ENCODE peak calls at places on chromosomes 1 and 21, in ten cellular contexts. One of them, this sample, is unnamed.
A peak's percentile ranks its signal among the peaks of the same experiment; 100 is the strongest.

GRCh38 chr1:201153474-201154388 is 543 bp downstream of the TMEM9 start:
- DNase-seq in NB4: no peak
- DNase-seq in A549: peak; percentile 83
- DNase-seq in IMR-90: peak; percentile 18
- DNase-seq in Peyer's patch: no peak
- DNase-seq in ovary: no peak
- DNase-seq in uterus: no peak
- DNase-seq in esophagus muscularis mucosa: no peak
- DNase-seq in body of pancreas: no peak
- DNase-seq in heart left ventricle: no peak
- DNase-seq in this sample: no peak

GRCh38 chr1:114620419-114620818 is 39.0 kb upstream of the BCAS2 start:
- DNase-seq in body of pancreas: no peak
- DNase-seq in uterus: no peak
- DNase-seq in heart left ventricle: no peak
- DNase-seq in ovary: no peak
- DNase-seq in A549: no peak
- DNase-seq in IMR-90: no peak
- DNase-seq in Peyer's patch: no peak
- DNase-seq in esophagus muscularis mucosa: no peak
- DNase-seq in NB4: no peak
- DNase-seq in this sample: no peak

GRCh38 chr1:109312246-109312645 is 5.4 kb upstream of the MYBPHL start:
- DNase-seq in NB4: no peak
- DNase-seq in heart left ventricle: no peak
- DNase-seq in body of pancreas: no peak
- DNase-seq in ovary: no peak
- DNase-seq in esophagus muscularis mucosa: no peak
- DNase-seq in A549: no peak
- DNase-seq in IMR-90: no peak
- DNase-seq in Peyer's patch: no peak
- DNase-seq in uterus: no peak
- DNase-seq in this sample: no peak

GRCh38 chr1:17540255-17541001 is 930 bp downstream of the ARHGEF10L start:
- DNase-seq in NB4: no peak
- DNase-seq in uterus: peak; percentile 80
- DNase-seq in A549: no peak
- DNase-seq in body of pancreas: peak; percentile 40
- DNase-seq in esophagus muscularis mucosa: no peak
- DNase-seq in heart left ventricle: peak; percentile 68
- DNase-seq in ovary: peak; percentile 68
- DNase-seq in Peyer's patch: no peak
- DNase-seq in IMR-90: no peak
- DNase-seq in this sample: no peak

GRCh38 chr1:232316864-232317263 is 313.1 kb downstream of the SIPA1L2 start:
- DNase-seq in uterus: no peak
- DNase-seq in Peyer's patch: no peak
- DNase-seq in body of pancreas: no peak
- DNase-seq in A549: no peak
- DNase-seq in heart left ventricle: no peak
- DNase-seq in NB4: no peak
- DNase-seq in IMR-90: peak; percentile 4
- DNase-seq in esophagus muscularis mucosa: no peak
- DNase-seq in ovary: no peak
- DNase-seq in this sample: no peak

GRCh38 chr1:172220376-172220775 is 200.1 kb upstream of the C1orf105 start:
- DNase-seq in uterus: no peak
- DNase-seq in A549: no peak
- DNase-seq in NB4: no peak
- DNase-seq in Peyer's patch: no peak
- DNase-seq in esophagus muscularis mucosa: no peak
- DNase-seq in IMR-90: no peak
- DNase-seq in body of pancreas: no peak
- DNase-seq in heart left ventricle: no peak
- DNase-seq in ovary: no peak
- DNase-seq in this sample: no peak

GRCh38 chr1:207418336-207418735 is 35.8 kb upstream of the CR2 start:
- DNase-seq in NB4: peak; percentile 14
- DNase-seq in Peyer's patch: no peak
- DNase-seq in ovary: no peak
- DNase-seq in body of pancreas: no peak
- DNase-seq in uterus: no peak
- DNase-seq in esophagus muscularis mucosa: no peak
- DNase-seq in A549: no peak
- DNase-seq in heart left ventricle: no peak
- DNase-seq in IMR-90: no peak
- DNase-seq in this sample: no peak

GRCh38 chr1:111172463-111172862 is 28.0 kb downstream of the DENND2D start:
- DNase-seq in Peyer's patch: no peak
- DNase-seq in ovary: no peak
- DNase-seq in NB4: no peak
- DNase-seq in uterus: no peak
- DNase-seq in A549: no peak
- DNase-seq in esophagus muscularis mucosa: no peak
- DNase-seq in body of pancreas: no peak
- DNase-seq in IMR-90: no peak
- DNase-seq in heart left ventricle: no peak
- DNase-seq in this sample: no peak

GRCh38 chr1:196403803-196404690 is 204.2 kb downstream of the KCNT2 start:
- DNase-seq in IMR-90: no peak
- DNase-seq in body of pancreas: no peak
- DNase-seq in ovary: no peak
- DNase-seq in uterus: no peak
- DNase-seq in heart left ventricle: no peak
- DNase-seq in A549: no peak
- DNase-seq in NB4: no peak
- DNase-seq in Peyer's patch: no peak
- DNase-seq in esophagus muscularis mucosa: no peak
- DNase-seq in this sample: no peak
- H3K4me3 ChIP-seq in IMR-90: no peak overlapping the region
- H3K4me3 ChIP-seq in body of pancreas: no peak overlapping the region
- H3K4me3 ChIP-seq in ovary: no peak overlapping the region
- H3K4me3 ChIP-seq in uterus: no peak overlapping the region
- H3K4me3 ChIP-seq in heart left ventricle: no peak overlapping the region
- H3K4me3 ChIP-seq in A549: no peak overlapping the region
- H3K4me3 ChIP-seq in NB4: no peak overlapping the region
- H3K4me3 ChIP-seq in Peyer's patch: no peak overlapping the region
- H3K4me3 ChIP-seq in esophagus muscularis mucosa: no peak overlapping the region
- H3K4me3 ChIP-seq in this sample: no peak overlapping the region

DNA sequence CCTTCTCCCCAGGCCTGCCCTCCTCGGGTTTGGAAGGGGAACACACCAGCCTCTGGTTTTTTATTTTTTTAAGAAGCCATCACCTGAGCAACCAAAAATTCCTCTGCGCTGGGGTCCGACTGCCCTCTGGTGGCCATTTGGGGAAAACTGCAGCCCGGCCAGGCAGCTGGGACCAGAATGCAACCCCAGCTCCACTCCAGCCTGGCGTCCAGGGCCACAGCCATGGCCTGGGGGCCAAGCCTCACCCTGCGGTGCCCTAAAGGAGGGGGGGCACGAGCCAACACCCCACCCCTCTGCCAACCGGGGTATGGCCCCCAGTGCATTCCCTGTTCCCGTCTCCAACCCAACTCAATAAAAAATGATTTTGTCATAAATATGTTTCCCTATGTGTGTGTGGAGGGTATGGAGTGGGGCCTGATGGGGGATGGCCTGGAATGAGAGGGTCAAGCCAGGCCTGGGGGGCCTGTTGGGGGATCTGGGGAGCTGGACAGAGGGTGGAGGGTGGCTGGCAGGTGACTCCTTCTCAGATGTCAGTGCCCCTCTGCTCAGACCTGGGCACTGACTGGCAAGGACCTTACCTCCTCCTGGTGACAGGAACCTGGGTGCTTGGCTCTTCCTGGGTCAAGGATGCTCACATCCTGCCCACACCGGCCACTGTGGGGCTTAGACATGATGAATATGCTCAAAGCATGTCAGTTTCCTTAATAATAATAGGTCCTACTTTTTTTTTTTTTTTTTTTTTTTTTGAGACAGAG is 3.2 kb downstream of the GPR3 start:
- DNase-seq in body of pancreas: peak; percentile 76
- DNase-seq in Peyer's patch: peak; percentile 66
- DNase-seq in esophagus muscularis mucosa: no peak
- DNase-seq in A549: peak; percentile 55
- DNase-seq in IMR-90: peak; percentile 57
- DNase-seq in NB4: peak; percentile 79
- DNase-seq in uterus: peak; percentile 83
- DNase-seq in heart left ventricle: peak; percentile 68
- DNase-seq in ovary: peak; percentile 77
- DNase-seq in this sample: peak; percentile 78
- TF ChIP-seq POLR2A in body of pancreas: no peak
- TF ChIP-seq POLR2A in Peyer's patch: no peak
- TF ChIP-seq POLR2A in esophagus muscularis mucosa: no peak
- TF ChIP-seq POLR2A in A549: no peak
- TF ChIP-seq POLR2A in IMR-90: no peak
- TF ChIP-seq POLR2A in NB4: no peak
- TF ChIP-seq POLR2A in uterus: no peak
- TF ChIP-seq POLR2A in heart left ventricle: no peak
- TF ChIP-seq POLR2A in ovary: no peak
- TF ChIP-seq POLR2A in this sample: no peak

GRCh38 chr1:41494351-41495170 is 10.1 kb upstream of the EDN2 start:
- DNase-seq in body of pancreas: no peak
- DNase-seq in Peyer's patch: no peak
- DNase-seq in A549: no peak
- DNase-seq in IMR-90: no peak
- DNase-seq in esophagus muscularis mucosa: no peak
- DNase-seq in uterus: no peak
- DNase-seq in heart left ventricle: no peak
- DNase-seq in NB4: no peak
- DNase-seq in ovary: no peak
- DNase-seq in this sample: no peak

GRCh38 chr1:41497056-41497440 is 12.6 kb upstream of the EDN2 start:
- DNase-seq in IMR-90: no peak
- DNase-seq in Peyer's patch: no peak
- DNase-seq in NB4: no peak
- DNase-seq in heart left ventricle: peak; percentile 45
- DNase-seq in A549: no peak
- DNase-seq in ovary: peak; percentile 53
- DNase-seq in esophagus muscularis mucosa: no peak
- DNase-seq in body of pancreas: no peak
- DNase-seq in uterus: no peak
- DNase-seq in this sample: no peak

GRCh38 chr1:41496080-41497055 is 11.9 kb upstream of the EDN2 start:
- DNase-seq in esophagus muscularis mucosa: peak; percentile 94
- DNase-seq in A549: no peak
- DNase-seq in ovary: peak; percentile 87
- DNase-seq in uterus: peak; percentile 95
- DNase-seq in IMR-90: peak; percentile 83
- DNase-seq in body of pancreas: peak; percentile 86
- DNase-seq in NB4: peak; percentile 84
- DNase-seq in Peyer's patch: peak; percentile 27
- DNase-seq in heart left ventricle: peak; percentile 94
- DNase-seq in this sample: peak; percentile 89

GRCh38 chr1:41493626-41494350 is 9.3 kb upstream of the EDN2 start:
- DNase-seq in esophagus muscularis mucosa: no peak
- DNase-seq in Peyer's patch: no peak
- DNase-seq in IMR-90: no peak
- DNase-seq in ovary: no peak
- DNase-seq in NB4: no peak
- DNase-seq in body of pancreas: no peak
- DNase-seq in uterus: no peak
- DNase-seq in heart left ventricle: no peak
- DNase-seq in A549: no peak
- DNase-seq in this sample: no peak

DNA sequence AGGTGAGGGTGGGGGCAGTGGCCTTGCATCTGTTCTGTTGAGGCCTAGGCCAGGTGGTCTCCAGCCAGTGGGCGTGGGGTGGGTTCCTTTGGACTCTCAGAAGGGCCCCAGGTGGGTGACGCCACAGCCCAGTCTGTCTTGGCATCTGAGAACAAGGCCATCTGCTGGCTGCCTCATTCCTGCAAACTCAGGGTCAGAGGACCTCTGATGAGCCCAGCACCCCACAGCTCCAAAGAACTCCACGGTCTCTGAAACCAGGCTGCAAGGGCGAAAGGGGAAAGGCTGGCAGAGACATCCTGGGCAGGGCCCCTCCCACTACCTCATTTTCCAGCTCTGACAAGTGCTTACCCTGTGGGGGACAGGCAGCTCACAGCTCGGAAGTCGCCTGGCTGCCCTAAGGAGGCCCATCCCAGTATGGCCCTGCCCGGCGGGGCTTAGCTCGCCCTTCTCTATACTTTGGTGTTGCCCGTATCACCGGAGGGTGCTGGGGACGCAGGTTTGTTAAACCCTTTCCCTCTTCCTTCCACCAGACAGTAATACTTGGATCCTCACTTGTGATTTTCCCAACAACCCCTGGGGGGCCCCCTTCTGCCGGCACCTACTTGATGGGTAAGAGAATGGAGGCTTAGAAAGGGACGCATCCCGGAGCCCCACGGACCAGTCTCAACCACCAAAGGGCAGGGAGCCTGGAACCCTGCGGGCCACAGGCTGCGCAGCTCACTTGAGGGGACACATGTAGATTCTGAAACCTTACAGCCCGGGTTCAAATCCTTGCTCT is 10.9 kb upstream of the EDN2 start:
- DNase-seq in heart left ventricle: peak; percentile 48
- DNase-seq in esophagus muscularis mucosa: no peak
- DNase-seq in Peyer's patch: no peak
- DNase-seq in uterus: no peak
- DNase-seq in NB4: peak; percentile 74
- DNase-seq in body of pancreas: no peak
- DNase-seq in ovary: no peak
- DNase-seq in A549: no peak
- DNase-seq in IMR-90: peak; percentile 21
- DNase-seq in this sample: no peak
- H3K4me3 ChIP-seq in heart left ventricle: peak overlapping the region; percentile 42
- H3K4me3 ChIP-seq in esophagus muscularis mucosa: peak overlapping the region; percentile 49
- H3K4me3 ChIP-seq in Peyer's patch: no peak overlapping the region
- H3K4me3 ChIP-seq in uterus: peak overlapping the region; percentile 19
- H3K4me3 ChIP-seq in NB4: peak overlapping the region; percentile 36
- H3K4me3 ChIP-seq in body of pancreas: no peak overlapping the region
- H3K4me3 ChIP-seq in ovary: peak overlapping the region; percentile 36
- H3K4me3 ChIP-seq in A549: peak overlapping the region; percentile 33
- H3K4me3 ChIP-seq in IMR-90: no peak overlapping the region
- H3K4me3 ChIP-seq in this sample: no peak overlapping the region

DNA sequence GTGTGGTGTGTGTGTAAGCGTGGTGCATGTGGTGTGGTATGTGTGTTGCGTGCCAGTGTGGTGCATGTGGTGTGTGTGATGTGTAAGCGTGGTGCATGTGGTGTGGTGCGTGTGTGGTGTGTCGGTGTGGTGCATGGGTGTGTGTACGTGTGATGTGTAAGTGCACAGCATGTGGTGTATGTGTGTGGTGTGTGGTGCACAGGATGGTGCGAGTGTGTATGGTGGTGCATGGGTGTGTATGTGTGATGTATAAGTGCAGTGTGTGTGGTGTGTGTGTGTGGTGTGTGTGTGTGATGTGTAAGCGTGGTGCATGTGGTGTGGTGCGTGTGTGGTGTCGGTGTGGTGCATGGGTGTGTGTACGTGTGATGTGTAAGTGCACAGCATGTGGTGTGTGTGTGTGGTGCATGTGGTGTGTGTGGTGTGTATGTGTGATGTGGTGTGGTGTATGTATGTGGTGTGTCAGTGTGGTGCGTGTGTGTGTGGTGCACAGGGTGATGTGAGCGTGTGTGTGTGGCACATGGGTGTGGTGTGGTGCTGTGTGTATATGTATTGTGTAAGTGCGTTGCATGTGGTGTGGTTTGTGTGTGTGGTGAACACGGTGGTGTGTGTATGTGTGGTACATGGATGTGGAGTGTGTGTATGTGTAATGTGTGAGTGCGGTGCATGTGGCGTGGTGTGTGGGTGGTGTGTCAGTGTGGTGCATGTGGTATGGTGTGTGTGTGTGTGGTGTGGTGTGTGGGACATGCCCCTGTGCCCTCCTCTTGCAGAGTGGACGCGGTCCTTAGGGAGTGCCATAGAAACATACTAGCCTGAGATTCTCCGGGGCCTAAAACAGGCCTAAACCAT is 1.1 kb upstream of the C2CD2 start:
- DNase-seq in IMR-90: no peak
- DNase-seq in heart left ventricle: no peak
- DNase-seq in NB4: no peak
- DNase-seq in body of pancreas: no peak
- DNase-seq in Peyer's patch: no peak
- DNase-seq in esophagus muscularis mucosa: no peak
- DNase-seq in A549: no peak
- DNase-seq in ovary: no peak
- DNase-seq in uterus: no peak
- DNase-seq in this sample: no peak
- TF ChIP-seq POLR2A in IMR-90: no peak
- TF ChIP-seq POLR2A in heart left ventricle: no peak
- TF ChIP-seq POLR2A in NB4: no peak
- TF ChIP-seq POLR2A in body of pancreas: no peak
- TF ChIP-seq POLR2A in Peyer's patch: no peak
- TF ChIP-seq POLR2A in esophagus muscularis mucosa: no peak
- TF ChIP-seq POLR2A in A549: no peak
- TF ChIP-seq POLR2A in ovary: no peak
- TF ChIP-seq POLR2A in uterus: no peak
- TF ChIP-seq POLR2A in this sample: no peak

This sample was measured in transverse colon.